ENCODE peak calls at places on chromosomes 12 and 14, in six cellular contexts. Y is left ventricle myocardium superior, C is hepatocyte, I is KBM-7, K is myocyte, Z is psoas muscle. L is an unnamed sample.

GRCh38 chr12:107610030-107610859 is 75.4 kb upstream of the PWP1 start:
- DNase-seq in Y (peak; percentile 43), C (peak; percentile 72), I (peak; percentile 42), K (peak; percentile 35), Z (no peak), L (peak; percentile 19)

GRCh38 chr12:22477166-22477893 is 67.0 kb downstream of the C2CD5 start:
- DNase-seq in Y (no peak), C (no peak), I (no peak), K (peak; percentile 36), Z (no peak), L (peak; percentile 84)

GRCh38 chr12:15001733-15002471 is 29.1 kb downstream of the PDE6H start:
- DNase-seq in Y (peak; percentile 64), C (peak; percentile 60), I (no peak), K (peak; percentile 56), Z (peak; percentile 30), L (peak; percentile 51)

GRCh38 chr14:35046751-35047536 is 872 bp downstream of the FAM177A1 start:
- DNase-seq in Y (no peak), C (peak; percentile 75), I (peak; percentile 14), K (no peak), Z (no peak), L (peak; percentile 43)

GRCh38 chr14:90645842-90646443 is 170.3 kb downstream of the TTC7B start:
- DNase-seq in Y (no peak), C (peak; percentile 47), I (no peak), K (peak; percentile 99), Z (peak; percentile 63), L (peak; percentile 98)

GRCh38 chr14:74015178-74015577 is 3.9 kb downstream of the ENTPD5 start:
- DNase-seq in Y (no peak), C (no peak), I (peak; percentile 43), K (no peak), Z (no peak), L (no peak)

GRCh38 chr14:58099682-58100081 is 52.3 kb downstream of the ARMH4 start:
- DNase-seq in Y (no peak), C (no peak), I (no peak), K (no peak), Z (no peak), L (no peak)

GRCh38 chr12:23528316-23528715 is 421.2 kb downstream of the SOX5 start:
- DNase-seq in Y (no peak), C (no peak), I (no peak), K (no peak), Z (no peak), L (no peak)

GRCh38 chr14:68283378-68284123 is 464.0 kb downstream of the RAD51B start:
- DNase-seq in Y (peak; percentile 41), C (no peak), I (no peak), K (no peak), Z (peak; percentile 30), L (no peak)

GRCh38 chr12:123712780-123713319 is 697 bp downstream of the ATP6V0A2 start:
- DNase-seq in Y (no peak), C (no peak), I (peak; percentile 31), K (no peak), Z (no peak), L (no peak)

GRCh38 chr14:32230695-32231280 is 27.7 kb upstream of the RNU6-8 start:
- DNase-seq in Y (no peak), C (no peak), I (no peak), K (peak; percentile 19), Z (no peak), L (peak; percentile 45)

GRCh38 chr14:59363545-59364226 is 101.5 kb downstream of the GPR135 start:
- DNase-seq in Y (no peak), C (no peak), I (no peak), K (no peak), Z (no peak), L (peak; percentile 49)

GRCh38 chr14:85315891-85316290 is 214.1 kb upstream of the FLRT2 start:
- DNase-seq in Y (no peak), C (no peak), I (no peak), K (no peak), Z (no peak), L (no peak)

GRCh38 chr12:269216-269615 is 6.6 kb upstream of the SLC6A13 start:
- DNase-seq in Y (peak; percentile 42), C (peak; percentile 42), I (no peak), K (no peak), Z (no peak), L (no peak)

GRCh38 chr12:98422809-98423208 is 92.6 kb upstream of the TMPO start:
- DNase-seq in Y (no peak), C (peak; percentile 49), I (no peak), K (peak; percentile 22), Z (no peak), L (no peak)

GRCh38 chr12:58142991-58143390 is 201.6 kb downstream of the ATP23 start:
- DNase-seq in Y (no peak), C (no peak), I (no peak), K (no peak), Z (no peak), L (no peak)

L was measured in LHCN-M2.